ENCODE peak calls at places on chromosomes 4 and X, in four cellular contexts. H, Y, W and P are unnamed samples.

GRCh38 chr4:14636563-14636962 is 365.7 kb upstream of the CPEB2 start:
- DNase-seq in H (no peak), W (no peak), Y (no peak), P (no peak)

GRCh38 chr4:165592386-165592785 is 213.6 kb downstream of the CPE start:
- DNase-seq in W (no peak), H (no peak), Y (peak), P (no peak)

GRCh38 chr4:115470763-115471162 is 357.3 kb upstream of the NDST4 start:
- DNase-seq in H (no peak), W (no peak), Y (no peak), P (no peak)

GRCh38 chrX:63961964-63962363 is 176.9 kb upstream of the ARHGEF9 start:
- DNase-seq in Y (no peak), W (no peak), H (no peak), P (no peak)

GRCh38 chr4:152099061-152099425 is 338.2 kb upstream of the GATB start:
- DNase-seq in H (no peak), Y (no peak), W (no peak), P (no peak)

GRCh38 chr4:53688186-53688790 is 97.0 kb upstream of the LNX1 start:
- DNase-seq in H (peak), W (peak), Y (peak), P (no peak)

GRCh38 chrX:12955882-12956703 is 18.8 kb upstream of the TMSB4X start:
- DNase-seq in H (peak), W (peak), Y (peak), P (no peak)

GRCh38 chr4:31442236-31442635 is 722.1 kb downstream of the PCDH7 start:
- DNase-seq in H (no peak), W (no peak), Y (no peak), P (no peak)

GRCh38 chrX:34631826-34632225 is 25.3 kb downstream of the TMEM47 start:
- DNase-seq in H (peak), W (no peak), Y (peak), P (no peak)

GRCh38 chr4:111883557-111883999 is 261.7 kb upstream of the FAM241A start:
- DNase-seq in Y (no peak), W (no peak), H (no peak), P (no peak)

GRCh38 chr4:19239565-19239964 is 1012.1 kb upstream of the SLIT2 start:
- DNase-seq in H (peak), Y (peak), W (no peak), P (no peak)

GRCh38 chr4:38993683-38994082 is 38.5 kb downstream of the TMEM156 start:
- DNase-seq in W (no peak), H (no peak), Y (no peak), P (no peak)

GRCh38 chr4:17094209-17094608 is 195.8 kb upstream of the LDB2 start:
- DNase-seq in H (no peak), W (no peak), Y (peak), P (no peak)

GRCh38 chr4:143558823-143559756 is 45.6 kb downstream of the SMARCA5 start:
- DNase-seq in H (peak), Y (peak), W (peak), P (peak)

GRCh38 chr4:132123870-132124623 is 1025.0 kb upstream of the PCDH10 start:
- DNase-seq in H (peak), Y (peak), W (peak), P (no peak)

GRCh38 chrX:152886716-152887115 is 11.2 kb upstream of the ZNF185 start:
- DNase-seq in W (no peak), Y (no peak), H (no peak), P (no peak)

GRCh38 chrX:68711845-68712244 is 64.4 kb downstream of the STARD8 start:
- DNase-seq in H (no peak), Y (no peak), W (no peak), P (no peak)

GRCh38 chrX:1391370-1391706 is 575 bp downstream of the SLC25A6 start:
- DNase-seq in H (peak), Y (no peak), W (peak), P (no peak)

GRCh38 chrX:132716006-132716405 is 227.2 kb upstream of the MBNL3 start:
- DNase-seq in W (no peak), Y (no peak), H (peak), P (no peak)

GRCh38 chrX:72107320-72107719 is 24.4 kb downstream of the RTL5 start:
- DNase-seq in H (no peak), W (no peak), Y (peak), P (no peak)

GRCh38 chrX:99266255-99266654 is 1143.8 kb downstream of the PCDH19 start:
- DNase-seq in W (no peak), H (no peak), Y (no peak), P (no peak)

GRCh38 chr4:98793658-98794057 is 135.2 kb upstream of the TSPAN5 start:
- DNase-seq in W (no peak), Y (no peak), H (no peak), P (no peak)

GRCh38 chr4:176792348-176793059 is at the start of gene VEGFC:
- DNase-seq in W (no peak), H (peak), Y (peak), P (no peak)

GRCh38 chr4:17771284-17771908 is 10.0 kb downstream of the FAM184B start:
- DNase-seq in W (no peak), Y (peak), H (no peak), P (no peak)

GRCh38 chrX:103573205-103573604 is 12.1 kb upstream of the TCEAL4 start:
- DNase-seq in Y (no peak), W (no peak), H (no peak), P (no peak)

GRCh38 chr4:68447201-68447600 is at the start of gene TMPRSS11E:
- DNase-seq in H (no peak), Y (no peak), W (no peak), P (no peak)

GRCh38 chr4:25857851-25858400 is 4.9 kb downstream of the SEL1L3 start:
- DNase-seq in Y (no peak), H (no peak), W (no peak), P (no peak)

GRCh38 chr4:73187325-73187724 is 71.3 kb downstream of the ANKRD17 start:
- DNase-seq in W (no peak), H (peak), Y (peak), P (no peak)

GRCh38 chrX:40576291-40576690 is 4.5 kb upstream of the ATP6AP2 start:
- DNase-seq in W (no peak), Y (no peak), H (no peak), P (no peak)

GRCh38 chr4:7059673-7060072 is 8.2 kb downstream of the GRPEL1 start:
- DNase-seq in Y (no peak), H (no peak), W (no peak), P (no peak)

GRCh38 chr4:128583753-128584712 is 225.5 kb upstream of the JADE1 start:
- DNase-seq in Y (peak), W (no peak), H (no peak), P (no peak)

GRCh38 chrX:131901581-131901980 is 121.5 kb upstream of the STK26 start:
- DNase-seq in Y (no peak), W (no peak), H (no peak), P (no peak)

GRCh38 chr4:26081795-26082498 is 167.9 kb downstream of the SMIM20 start:
- DNase-seq in H (peak), W (no peak), Y (peak), P (peak)

GRCh38 chrX:136627381-136627780 is 20.6 kb upstream of the CD40LG start:
- DNase-seq in Y (no peak), W (no peak), H (no peak), P (no peak)

DNA sequence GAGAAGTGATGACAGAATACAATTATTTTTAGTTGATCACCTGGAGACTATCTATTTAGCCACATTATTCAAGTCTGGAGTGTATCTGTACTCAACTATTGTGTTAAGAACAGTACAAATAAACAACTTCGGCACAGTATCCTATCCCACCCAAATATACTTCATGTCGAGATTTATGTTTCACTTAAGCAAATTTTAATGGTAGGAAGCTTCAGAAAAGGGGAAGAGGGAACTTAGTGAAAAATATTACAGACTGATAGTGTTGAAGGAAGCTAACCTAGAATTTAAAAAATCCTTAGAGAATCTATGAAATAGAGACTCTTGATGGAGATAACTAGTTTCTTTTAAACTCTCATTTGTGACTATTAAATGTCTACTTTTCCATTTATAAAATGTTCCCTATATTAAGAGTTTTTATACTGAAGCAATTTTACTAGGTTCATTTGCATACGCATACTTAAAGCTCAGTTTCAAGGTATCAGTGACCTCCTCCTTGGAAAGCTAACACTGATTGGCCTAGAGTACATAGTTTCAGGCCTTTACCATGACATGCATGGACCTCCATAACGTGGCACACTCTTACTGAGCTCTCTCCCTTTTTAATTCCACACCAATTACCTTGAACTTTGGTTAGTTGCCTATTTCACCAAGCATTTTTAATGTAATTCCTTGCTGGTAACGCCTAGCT is 197.7 kb downstream of the CAMK2D start:
- DNase-seq in H (no peak), Y (no peak), W (no peak), P (no peak)
- H3K4me3 ChIP-seq in H (no peak), Y (no peak), W (peak), P (no peak)

DNA sequence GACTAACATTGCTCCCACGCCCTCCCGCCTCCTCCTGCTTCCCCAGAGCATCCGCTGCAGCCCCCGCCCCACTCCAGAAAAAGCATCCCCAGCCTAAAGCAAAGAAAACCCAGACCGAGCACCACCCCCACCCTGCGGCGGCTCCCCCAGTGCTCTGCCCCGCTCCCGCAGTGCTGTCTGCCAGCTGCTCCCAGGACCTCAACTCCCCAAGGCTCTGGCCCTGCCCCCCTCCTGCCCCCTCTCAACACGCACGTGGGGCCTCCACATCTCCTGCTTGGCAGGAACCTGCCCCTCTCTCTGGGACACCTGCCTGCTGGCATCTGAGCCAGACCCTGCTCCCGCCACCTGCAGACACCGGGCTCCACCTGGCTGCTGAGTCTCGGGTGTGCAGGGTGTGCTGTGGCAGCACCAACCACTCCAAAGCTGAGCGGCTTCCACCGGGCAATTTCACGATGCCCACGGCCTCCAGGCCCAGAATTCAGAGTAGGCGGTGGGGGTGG is 79.4 kb downstream of the FAM53A start:
- DNase-seq in Y (no peak), H (no peak), W (no peak), P (peak)
- H3K4me3 ChIP-seq in Y (no peak), H (no peak), W (no peak), P (peak)

GRCh38 chrX:86197815-86198214 is 49.6 kb downstream of the DACH2 start:
- DNase-seq in H (no peak), W (no peak), Y (no peak), P (no peak)
- H3K4me3 ChIP-seq in H (no peak), W (no peak), Y (no peak), P (no peak)

DNA sequence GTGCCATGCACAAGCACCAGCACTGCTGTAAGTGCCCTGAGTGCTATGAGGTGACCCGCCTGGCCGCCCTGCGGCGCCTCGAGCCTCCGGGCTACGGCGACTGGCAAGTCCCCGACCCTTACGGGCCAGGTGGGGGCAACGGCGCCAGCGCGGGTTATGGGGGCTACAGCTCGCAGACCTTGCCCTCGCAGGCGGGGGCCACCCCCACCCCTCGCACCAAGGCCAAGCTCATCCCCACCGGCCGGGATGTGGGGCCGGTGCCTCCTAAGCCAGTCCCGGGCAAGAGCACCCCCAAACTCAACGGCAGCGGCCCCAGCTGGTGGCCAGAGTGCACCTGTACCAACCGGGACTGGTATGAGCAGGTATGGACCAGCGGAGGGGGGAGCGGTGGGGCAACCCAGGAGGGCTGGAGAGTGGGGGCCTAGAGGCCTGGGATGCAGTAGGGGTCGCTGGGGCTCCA is 592 bp downstream of the DLG3 start:
- DNase-seq in W (no peak), Y (no peak), H (no peak), P (no peak)
- H3K4me3 ChIP-seq in W (no peak), Y (no peak), H (no peak), P (no peak)